ENCODE peak calls at places on chromosomes 12 and 14, in five cellular contexts. G is transverse colon; Y is cardiac muscle cell; T is MM.1S; N is CD4-positive, alpha-beta memory T cell. U is an unnamed sample.

GRCh38 chr12:127245009-127245408 is 1022.0 kb upstream of the TMEM132C start:
- DNase-seq in G (no peak), Y (no peak), T (no peak), N (no peak), U (no peak)

GRCh38 chr12:27652174-27652763 is 44.0 kb upstream of the REP15 start:
- DNase-seq in G (peak; percentile 27), Y (peak; percentile 90), T (peak; percentile 62), N (peak; percentile 29), U (peak; percentile 73)

GRCh38 chr14:72753879-72754400 is 140.0 kb downstream of the DPF3 start:
- DNase-seq in G (no peak), Y (no peak), T (no peak), N (no peak), U (no peak)

GRCh38 chr12:117380083-117380482 is 18.7 kb upstream of the NOS1 start:
- DNase-seq in G (no peak), Y (no peak), T (no peak), N (no peak), U (no peak)

GRCh38 chr14:90301580-90302181 is 30.1 kb downstream of the NRDE2 start:
- DNase-seq in G (no peak), Y (peak; percentile 30), T (no peak), N (peak; percentile 18), U (no peak)

GRCh38 chr14:95023886-95024285 is 133.4 kb downstream of the DICER1 start:
- DNase-seq in G (no peak), Y (no peak), T (no peak), N (no peak), U (no peak)

GRCh38 chr12:7060353-7060954 is at the start of gene C1S:
- DNase-seq in G (peak; percentile 54), Y (peak; percentile 87), T (no peak), N (no peak), U (peak; percentile 24)

GRCh38 chr14:102870994-102871831 is 51.2 kb upstream of the AMN start:
- DNase-seq in G (no peak), Y (no peak), T (peak; percentile 58), N (no peak), U (no peak)

GRCh38 chr14:72962829-72963312 is 36.6 kb downstream of the DCAF4 start:
- DNase-seq in G (peak; percentile 12), Y (no peak), T (no peak), N (no peak), U (peak; percentile 63)

GRCh38 chr12:56723889-56724659 is 1.0 kb downstream of the NACA start:
- DNase-seq in G (peak; percentile 59), Y (peak; percentile 24), T (peak; percentile 45), N (no peak), U (peak; percentile 30)

GRCh38 chr12:127060310-127060847 is 1206.6 kb upstream of the TMEM132C start:
- DNase-seq in G (peak; percentile 70), Y (no peak), T (no peak), N (no peak), U (no peak)

GRCh38 chr14:77238356-77238755 is 32.6 kb downstream of the NGB start:
- DNase-seq in G (no peak), Y (no peak), T (no peak), N (no peak), U (no peak)

GRCh38 chr14:102833341-102833740 is 56.1 kb downstream of the TRAF3 start:
- DNase-seq in G (no peak), Y (no peak), T (no peak), N (no peak), U (peak; percentile 40)

GRCh38 chr14:34966413-34966812 is 16.4 kb upstream of the SRP54 start:
- DNase-seq in G (no peak), Y (no peak), T (no peak), N (no peak), U (no peak)

GRCh38 chr12:109462868-109463692 is 14.0 kb downstream of the KCTD10 start:
- DNase-seq in G (peak; percentile 74), Y (peak; percentile 87), T (no peak), N (no peak), U (no peak)

GRCh38 chr14:22174412-22174811 is 414.6 kb downstream of the DAD1 start:
- DNase-seq in G (no peak), Y (no peak), T (no peak), N (no peak), U (no peak)

GRCh38 chr12:28742791-28743190 is 406.3 kb upstream of the FAR2 start:
- DNase-seq in G (no peak), Y (no peak), T (no peak), N (no peak), U (no peak)

GRCh38 chr12:55830601-55831406 is 1.4 kb upstream of the DNAJC14 start:
- DNase-seq in G (peak; percentile 84), Y (peak; percentile 68), T (no peak), N (peak; percentile 30), U (peak; percentile 73)

GRCh38 chr12:64682572-64683277 is 72.4 kb downstream of the RASSF3 start:
- DNase-seq in G (peak; percentile 58), Y (peak; percentile 45), T (no peak), N (no peak), U (peak; percentile 61)

GRCh38 chr12:63151898-63152700 is 1.1 kb upstream of the AVPR1A start:
- DNase-seq in G (peak; percentile 12), Y (peak; percentile 65), T (peak; percentile 23), N (no peak), U (peak; percentile 66)

GRCh38 chr14:64507376-64508156 is 3.0 kb downstream of the ZBTB1 start:
- DNase-seq in G (no peak), Y (no peak), T (no peak), N (no peak), U (no peak)

GRCh38 chr12:33440477-33440876 is 858 bp upstream of the SYT10 start:
- DNase-seq in G (no peak), Y (no peak), T (no peak), N (no peak), U (no peak)

DNA sequence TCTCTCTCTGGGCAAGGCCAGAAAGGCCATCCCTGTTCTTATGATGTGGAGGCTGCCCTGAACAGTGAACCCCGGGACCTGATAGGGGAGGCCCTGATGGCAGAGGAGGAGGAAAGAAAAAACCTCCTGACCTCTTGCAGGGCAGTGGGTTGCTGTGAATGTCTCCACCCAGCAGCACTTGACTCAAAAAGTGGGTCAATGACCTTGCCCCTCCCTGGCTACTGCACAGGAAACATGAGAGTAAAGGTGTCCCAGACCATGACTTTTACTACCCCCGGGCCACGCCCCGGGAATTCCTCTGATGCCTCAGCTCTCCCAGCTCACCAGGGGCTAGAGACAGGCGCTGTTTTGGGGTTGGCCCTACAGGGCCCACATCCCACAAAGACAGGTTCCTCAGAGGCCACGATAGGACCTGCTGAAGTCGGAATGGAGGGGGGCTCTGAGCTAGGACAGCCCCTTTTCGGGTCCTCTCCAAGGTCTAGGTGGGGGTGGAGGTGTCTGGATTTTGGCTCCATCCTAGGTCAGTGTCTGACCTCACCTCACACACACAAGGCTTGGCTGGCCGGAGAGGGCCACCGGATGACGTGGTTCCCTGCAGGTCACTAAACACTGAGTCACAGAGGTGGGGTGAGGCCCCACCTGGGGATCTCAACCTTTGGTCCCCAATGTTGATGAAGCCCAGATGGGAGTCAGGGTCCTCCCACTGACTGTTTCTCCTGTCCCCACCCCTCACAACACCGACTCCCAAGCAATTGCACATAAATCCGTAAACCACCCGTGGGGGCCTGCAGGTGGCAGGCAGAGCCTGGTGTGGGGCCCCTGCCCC is 1.6 kb downstream of the RHOF start:
- DNase-seq in G (peak; percentile 81), Y (no peak), T (no peak), N (no peak), U (no peak)
- H3K4me1 ChIP-seq in G (peaks cover 85% of the 10 kb centered on the region), Y (peaks cover 23% of the 10 kb centered on the region), T (peaks cover 17% of the 10 kb centered on the region), N (peaks cover 66% of the 10 kb centered on the region), U (peaks cover 23% of the 10 kb centered on the region)

DNA sequence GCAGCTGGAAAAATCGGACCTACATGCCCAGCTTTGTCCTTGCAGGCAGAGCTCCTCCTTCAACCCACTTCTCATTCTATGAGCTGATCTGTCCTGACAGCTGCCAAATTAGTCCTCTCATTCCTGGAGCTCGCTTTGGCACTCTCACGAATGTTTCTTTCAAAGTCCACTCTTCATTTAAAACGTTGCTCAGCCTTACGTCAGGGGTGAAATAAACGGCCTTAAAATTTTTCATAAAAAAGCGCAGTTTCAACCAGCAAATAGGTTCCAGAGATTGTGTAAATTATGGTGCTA is 120.9 kb upstream of the HIF1A start:
- DNase-seq in G (no peak), Y (no peak), T (no peak), N (no peak), U (no peak)
- H3K4me3 ChIP-seq in G (no peak overlapping the region), Y (no peak overlapping the region), T (no peak overlapping the region), N (no peak overlapping the region), U (no peak overlapping the region)

DNA sequence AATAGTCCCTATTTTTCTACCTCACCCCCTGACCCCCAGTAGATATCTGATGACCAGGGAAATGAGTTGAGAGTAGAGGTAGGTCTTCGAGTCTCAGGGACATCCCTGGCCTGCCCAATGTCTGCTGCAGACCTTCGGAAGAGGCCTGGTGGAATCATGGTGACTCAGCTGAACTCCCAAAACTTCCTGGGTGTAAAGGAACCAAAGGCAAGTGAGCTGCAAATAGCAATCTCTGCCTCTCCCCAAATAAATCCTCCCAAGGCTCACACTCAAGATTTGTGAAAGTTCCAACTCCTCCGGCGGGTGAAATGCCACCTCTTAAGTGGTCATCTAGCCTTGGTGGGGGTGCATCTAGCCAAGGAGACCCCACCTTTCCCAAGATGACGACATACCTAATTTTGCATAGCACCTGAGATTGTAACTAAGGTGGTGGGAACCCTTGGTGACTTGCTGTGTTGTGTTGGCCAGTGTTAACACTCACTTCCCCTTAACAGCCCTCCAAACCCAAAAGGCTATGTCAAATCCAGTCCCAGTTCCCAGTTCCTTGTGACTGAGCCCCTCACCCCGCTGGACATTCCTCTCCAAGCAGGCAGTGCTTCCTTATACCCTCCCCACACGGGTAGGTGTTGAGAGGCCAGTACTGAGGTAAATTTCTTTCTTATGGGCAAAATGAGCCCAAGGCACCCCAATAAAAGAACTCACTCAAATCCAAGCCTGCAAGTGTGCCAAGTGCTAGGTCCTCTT is 6.2 kb downstream of the ZFP36L1 start:
- DNase-seq in G (no peak), Y (no peak), T (no peak), N (no peak), U (no peak)
- H3K4me1 ChIP-seq in G (peaks cover 83% of the 10 kb centered on the region), Y (peaks cover 30% of the 10 kb centered on the region), T (no peaks in the 10 kb centered on the region), N (peaks cover 78% of the 10 kb centered on the region), U (peaks cover 5% of the 10 kb centered on the region)

GRCh38 chr12:46135750-46136149 is 133.1 kb downstream of the SLC38A1 start:
- DNase-seq in G (no peak), Y (no peak), T (no peak), N (no peak), U (no peak)
- H3K4me3 ChIP-seq in G (no peak overlapping the region), Y (no peak overlapping the region), T (no peak overlapping the region), N (no peak overlapping the region), U (no peak overlapping the region)